ENCODE peak calls at places on chromosomes 1 and 21, in five cellular contexts. W is effector memory CD4-positive, alpha-beta T cell; T is fibroblast of lung; P is ovary; R is cardiac muscle cell. F is an unnamed sample. For H3K4me1, the result is how much of the 10 kb centered on the place peaks cover.

GRCh38 chr21:17931080-17931479 is 111.9 kb upstream of the C21orf91 start:
- DNase-seq in W (no peak), T (no peak), P (no peak), R (no peak), F (no peak)

GRCh38 chr21:46636550-46637289 is 1.2 kb downstream of the PRMT2 start:
- DNase-seq in R (no peak), T (peak), W (no peak), P (no peak), F (no peak)

GRCh38 chr21:17763286-17764037 is 55.7 kb downstream of the C21orf91 start:
- DNase-seq in R (no peak), T (no peak), W (no peak), P (no peak), F (peak)

GRCh38 chr1:153539395-153540093 is 1.2 kb downstream of the S100A5 start:
- DNase-seq in W (no peak), R (no peak), P (no peak), T (no peak), F (no peak)

GRCh38 chr1:101474039-101474665 is 237.3 kb downstream of the S1PR1 start:
- DNase-seq in P (no peak), W (no peak), T (no peak), R (peak), F (no peak)

GRCh38 chr1:6353948-6354658 is 39.5 kb downstream of the ACOT7 start:
- DNase-seq in W (no peak), T (no peak), P (no peak), R (peak), F (peak)

GRCh38 chr1:18795002-18795689 is 64.3 kb downstream of the TAS1R2 start:
- DNase-seq in R (no peak), T (no peak), W (no peak), P (no peak), F (no peak)

GRCh38 chr1:3530931-3531818 is 76.7 kb downstream of the ARHGEF16 start:
- DNase-seq in R (peak), T (peak), W (peak), P (peak), F (peak)

GRCh38 chr1:201537966-201538617 is 835 bp upstream of the NAV1 start:
- DNase-seq in P (no peak), T (peak), R (no peak), W (no peak), F (no peak)

GRCh38 chr1:10074059-10074854 is 41.5 kb downstream of the UBE4B start:
- DNase-seq in W (no peak), T (peak), R (peak), P (peak), F (no peak)

GRCh38 chr1:71046891-71047634 is 553 bp downstream of the PTGER3 start:
- DNase-seq in R (peak), W (no peak), P (no peak), T (no peak), F (no peak)

DNA sequence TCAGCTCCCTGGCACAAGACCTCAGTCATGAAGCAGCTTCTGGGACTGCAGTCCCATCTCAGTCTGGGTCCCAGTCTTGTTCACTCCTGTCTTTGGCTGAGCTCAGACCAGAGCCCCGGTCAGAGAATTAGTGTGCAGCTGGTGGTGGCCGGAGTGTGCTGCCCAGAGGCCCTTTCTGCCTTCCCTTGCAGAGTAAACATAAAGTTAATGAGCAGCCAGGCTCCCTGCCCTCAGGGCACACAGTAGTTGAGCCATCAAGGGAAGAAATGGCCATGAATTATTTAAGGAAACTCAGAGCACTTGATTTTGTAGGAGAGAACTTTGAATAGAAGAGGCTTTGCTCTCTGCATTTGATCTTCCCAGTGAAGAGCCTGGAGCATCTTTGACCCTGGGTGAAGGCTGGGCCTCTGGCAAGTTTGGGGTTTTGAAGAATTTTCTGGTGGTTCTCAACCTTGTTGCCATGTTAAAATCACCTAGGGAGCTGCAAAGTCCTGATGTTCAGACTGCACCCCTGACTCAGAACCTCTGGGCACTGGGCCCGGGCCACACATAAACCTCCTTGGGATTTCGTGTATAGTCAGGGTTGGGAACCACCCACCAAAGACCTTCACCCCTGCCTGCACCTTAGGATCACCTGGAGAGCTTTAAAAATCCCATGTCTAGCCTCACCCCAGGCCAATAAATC is 26.4 kb upstream of the SELENON start:
- DNase-seq in T (no peak), R (no peak), P (no peak), W (no peak), F (no peak)
- H3K4me1 ChIP-seq in T (under half), R (half or more), P (under half), W (under half), F (under half)

GRCh38 chr1:209835782-209836298 is 8.1 kb downstream of the UTP25 start:
- DNase-seq in R (peak), T (peak), P (no peak), W (no peak), F (no peak)
- H3K4me3 ChIP-seq in R (no peak), T (no peak), P (no peak), W (no peak), F (no peak)

GRCh38 chr1:226064168-226064815 is 1.8 kb downstream of the H3-3A start:
- DNase-seq in T (peak), W (peak), P (no peak), R (no peak), F (no peak)

GRCh38 chr1:226069818-226070489 is 7.4 kb downstream of the H3-3A start:
- DNase-seq in T (no peak), P (no peak), W (no peak), R (no peak), F (no peak)

GRCh38 chr1:226063362-226064167 is 1.0 kb downstream of the H3-3A start:
- DNase-seq in R (peak), P (peak), W (peak), T (peak), F (peak)

GRCh38 chr1:226064816-226065248 is 2.3 kb downstream of the H3-3A start:
- DNase-seq in R (peak), P (no peak), W (peak), T (peak), F (no peak)

GRCh38 chr1:226066415-226067077 is 4.0 kb downstream of the H3-3A start:
- DNase-seq in P (no peak), R (no peak), W (no peak), T (peak), F (no peak)
- H3K4me1 ChIP-seq in P (under half), R (under half), W (under half), T (under half), F (under half)

GRCh38 chr1:110345480-110345879 is 6.3 kb downstream of the RBM15 start:
- DNase-seq in P (no peak), R (no peak), T (peak), W (no peak), F (no peak)
- H3K4me3 ChIP-seq in P (no peak), R (no peak), T (no peak), W (no peak), F (no peak)

DNA sequence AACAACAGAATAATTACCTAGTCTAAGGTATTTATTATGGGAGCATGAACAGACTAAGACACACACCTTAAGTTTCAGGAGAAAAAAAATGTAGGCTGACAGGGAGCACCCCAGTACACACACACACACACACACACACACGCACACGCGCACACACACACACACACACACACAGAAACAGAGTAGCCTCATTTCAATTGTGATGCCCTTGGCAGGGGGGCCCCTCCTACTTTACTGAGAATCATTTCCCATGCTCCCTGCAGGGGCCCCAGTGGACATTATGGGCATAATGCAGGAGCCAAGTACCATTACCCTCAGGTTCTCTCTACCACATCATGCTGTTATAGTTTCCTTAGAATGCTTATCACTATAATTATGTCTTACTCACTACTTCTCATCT is 104.9 kb downstream of the CDC7 start:
- DNase-seq in P (no peak), W (no peak), T (no peak), R (no peak), F (no peak)
- H3K4me1 ChIP-seq in P (under half), W (under half), T (under half), R (under half), F (under half)

DNA sequence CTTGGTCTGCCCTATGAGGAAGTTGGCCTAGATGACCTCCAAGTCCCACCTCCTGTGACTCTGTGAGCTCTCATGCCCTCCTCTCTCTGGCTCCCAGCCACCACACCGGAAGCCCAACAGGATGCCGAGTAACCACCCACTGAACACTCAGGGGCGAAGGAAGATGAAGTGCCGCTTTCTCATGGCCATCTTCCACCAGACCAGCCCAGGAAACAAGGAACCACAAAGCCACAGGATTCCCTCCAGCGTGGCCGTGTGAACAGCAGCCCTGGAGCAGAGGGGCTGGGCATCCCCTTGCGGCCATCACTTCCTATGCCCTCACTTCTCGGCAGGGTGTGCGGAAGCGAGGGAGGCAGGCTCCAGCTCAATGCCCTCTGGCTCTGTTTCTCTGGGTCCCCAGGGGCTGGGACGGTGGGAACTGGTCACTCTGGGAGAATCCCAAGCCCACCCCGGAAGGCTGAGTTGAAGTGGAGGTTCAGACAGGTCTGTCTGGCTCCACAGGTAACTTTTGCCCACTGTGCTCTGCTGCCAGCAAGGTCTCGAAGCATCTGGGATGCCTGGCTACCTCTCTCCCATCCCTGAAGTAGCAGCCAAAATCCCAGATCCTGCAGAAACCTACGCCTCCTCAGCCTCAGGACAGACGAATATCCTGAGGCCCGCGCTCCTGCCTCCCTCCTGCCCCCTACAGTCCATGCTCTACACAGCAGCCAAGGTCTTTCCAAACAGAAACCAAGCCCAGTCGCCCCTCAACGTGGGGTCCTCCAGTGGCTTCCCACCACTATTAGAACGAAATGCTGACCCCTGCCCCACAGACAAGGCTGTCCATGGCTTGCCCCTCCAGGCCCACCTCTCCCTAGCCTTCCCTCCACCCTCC is 44.2 kb upstream of the ECE1 start:
- DNase-seq in P (peak), T (peak), W (peak), R (peak), F (peak)
- H3K4me3 ChIP-seq in P (peak), T (peak), W (peak), R (no peak), F (peak)

GRCh38 chr1:172351761-172352161 is 68.7 kb upstream of the C1orf105 start:
- DNase-seq in T (peak), W (no peak), P (no peak), R (peak), F (no peak)
- H3K4me1 ChIP-seq in T (under half), W (under half), P (under half), R (under half), F (under half)

DNA sequence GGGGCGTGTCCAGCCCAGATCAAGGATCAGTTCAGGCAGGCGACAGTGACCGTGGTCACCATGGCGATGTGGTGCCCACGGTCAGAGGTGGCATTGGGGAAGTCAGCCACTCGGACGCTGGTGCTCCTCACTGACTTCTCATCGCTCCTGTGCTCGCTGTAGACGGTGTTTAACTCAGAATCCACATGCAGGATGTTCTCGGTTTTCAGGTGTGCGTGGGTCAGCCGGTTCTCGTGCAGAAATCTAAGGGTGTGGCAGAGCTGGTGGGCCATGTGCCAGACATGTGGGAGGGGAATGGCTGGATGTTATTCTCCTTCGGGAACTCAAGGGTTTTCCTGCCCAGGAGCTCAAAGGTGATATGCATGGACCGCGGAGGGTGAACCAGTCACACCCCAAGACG is 11.7 kb downstream of the OR2AJ1 start:
- DNase-seq in T (no peak), R (no peak), W (no peak), P (peak), F (no peak)
- H3K4me3 ChIP-seq in T (no peak), R (no peak), W (no peak), P (no peak), F (no peak)

F was measured in right cardiac atrium.